ENCODE peak calls at places on chromosomes 6 and 20, in six cellular contexts. R, T, X, H, K and M are unnamed samples.

GRCh38 chr6:129615496-129615895 is 94.5 kb downstream of the ARHGAP18 start:
- DNase-seq in K (no peak), T (no peak), H (no peak), R (no peak), X (no peak), M (no peak)

GRCh38 chr6:44007818-44008660 is 119.2 kb downstream of the MRPL14 start:
- DNase-seq in R (no peak), H (no peak), X (no peak), K (no peak), T (no peak), M (no peak)

GRCh38 chr6:37942606-37943376 is 123.3 kb downstream of the ZFAND3 start:
- DNase-seq in T (no peak), K (no peak), X (no peak), H (peak), R (no peak), M (no peak)

GRCh38 chr6:151022492-151022891 is 157.0 kb downstream of the MTHFD1L start:
- DNase-seq in K (no peak), R (no peak), X (no peak), H (no peak), T (no peak), M (no peak)

GRCh38 chr6:36364669-36365479 is 22.6 kb downstream of the ETV7 start:
- DNase-seq in R (no peak), K (no peak), T (peak), X (no peak), H (no peak), M (peak)

GRCh38 chr6:34341481-34341971 is 50.9 kb downstream of the NUDT3 start:
- DNase-seq in H (peak), K (no peak), R (no peak), T (peak), X (peak), M (peak)

GRCh38 chr6:5989141-5989723 is 17.5 kb downstream of the NRN1 start:
- DNase-seq in T (peak), H (no peak), X (no peak), K (no peak), R (no peak), M (peak)

GRCh38 chr6:85450578-85450884 is 648 bp downstream of the NT5E start:
- DNase-seq in K (no peak), H (peak), R (no peak), X (no peak), T (no peak), M (no peak)

GRCh38 chr6:130913119-130913518 is 85.9 kb downstream of the SMLR1 start:
- DNase-seq in R (no peak), K (no peak), H (no peak), T (no peak), X (no peak), M (no peak)

GRCh38 chr6:10610289-10610688 is 84.1 kb downstream of the C6orf52 start:
- DNase-seq in K (no peak), T (no peak), R (peak), X (no peak), H (peak), M (no peak)

GRCh38 chr6:134774244-134774643 is 175.7 kb downstream of the ALDH8A1 start:
- DNase-seq in H (peak), X (peak), T (peak), K (no peak), R (no peak), M (no peak)

GRCh38 chr6:100210138-100210872 is 216.3 kb upstream of the MCHR2 start:
- DNase-seq in H (no peak), K (no peak), X (no peak), T (peak), R (no peak), M (no peak)

GRCh38 chr20:42595625-42596024 is 594.1 kb downstream of the PTPRT start:
- DNase-seq in K (no peak), R (no peak), T (no peak), X (no peak), H (no peak), M (peak)

GRCh38 chr6:54737247-54737646 is 109.3 kb upstream of the FAM83B start:
- DNase-seq in T (peak), H (no peak), K (no peak), X (no peak), R (no peak), M (no peak)

GRCh38 chr6:133456439-133456838 is 215.3 kb downstream of the EYA4 start:
- DNase-seq in K (no peak), X (no peak), T (no peak), H (no peak), R (no peak), M (no peak)

GRCh38 chr20:51185861-51186260 is 163.0 kb upstream of the KCNG1 start:
- DNase-seq in X (no peak), R (no peak), H (no peak), T (no peak), K (no peak), M (no peak)

GRCh38 chr20:57614490-57615471 is 5.4 kb downstream of the ZBP1 start:
- DNase-seq in R (no peak), K (no peak), X (no peak), T (no peak), H (no peak), M (no peak)